ENCODE peak calls at places on chromosomes 5 and 9, in ten cellular contexts. One of them, this sample, is unnamed.

GRCh38 chr9:35313460-35313859 is 151.7 kb downstream of the UNC13B start:
- DNase-seq in KBM-7: no peak
- DNase-seq in stimulated activated CD8-positive, alpha-beta memory T cell treated with anti-CD3 and anti-CD28 coated beads, Interleukin-15, amount 100 ng/mL, for 24 hours: no peak
- DNase-seq in HT1080: no peak
- DNase-seq in NCI-H524: no peak
- DNase-seq in HEK293T: no peak
- DNase-seq in IMR-90: no peak
- DNase-seq in lung: no peak
- DNase-seq in KG1: no peak
- DNase-seq in breast epithelium: no peak
- DNase-seq in this sample: no peak

GRCh38 chr9:76576344-76576743 is 117.4 kb downstream of the GCNT1 start:
- DNase-seq in HEK293T: no peak
- DNase-seq in stimulated activated CD8-positive, alpha-beta memory T cell treated with anti-CD3 and anti-CD28 coated beads, Interleukin-15, amount 100 ng/mL, for 24 hours: peak
- DNase-seq in IMR-90: peak
- DNase-seq in breast epithelium: no peak
- DNase-seq in KBM-7: peak
- DNase-seq in HT1080: peak
- DNase-seq in lung: no peak
- DNase-seq in NCI-H524: no peak
- DNase-seq in KG1: peak
- DNase-seq in this sample: no peak

GRCh38 chr9:86923061-86923460 is 24.2 kb downstream of the GAS1 start:
- DNase-seq in breast epithelium: no peak
- DNase-seq in NCI-H524: no peak
- DNase-seq in KG1: no peak
- DNase-seq in HT1080: no peak
- DNase-seq in IMR-90: no peak
- DNase-seq in lung: no peak
- DNase-seq in KBM-7: no peak
- DNase-seq in HEK293T: no peak
- DNase-seq in stimulated activated CD8-positive, alpha-beta memory T cell treated with anti-CD3 and anti-CD28 coated beads, Interleukin-15, amount 100 ng/mL, for 24 hours: no peak
- DNase-seq in this sample: no peak

GRCh38 chr9:104586496-104587180 is 12.6 kb downstream of the OR13C5 start:
- DNase-seq in KBM-7: no peak
- DNase-seq in lung: no peak
- DNase-seq in IMR-90: no peak
- DNase-seq in breast epithelium: no peak
- DNase-seq in HT1080: no peak
- DNase-seq in NCI-H524: no peak
- DNase-seq in KG1: no peak
- DNase-seq in stimulated activated CD8-positive, alpha-beta memory T cell treated with anti-CD3 and anti-CD28 coated beads, Interleukin-15, amount 100 ng/mL, for 24 hours: no peak
- DNase-seq in HEK293T: no peak
- DNase-seq in this sample: no peak

GRCh38 chr9:76654051-76654461 is 110.2 kb upstream of the PCA3 start:
- DNase-seq in NCI-H524: no peak
- DNase-seq in KBM-7: no peak
- DNase-seq in HEK293T: no peak
- DNase-seq in stimulated activated CD8-positive, alpha-beta memory T cell treated with anti-CD3 and anti-CD28 coated beads, Interleukin-15, amount 100 ng/mL, for 24 hours: no peak
- DNase-seq in HT1080: no peak
- DNase-seq in breast epithelium: no peak
- DNase-seq in KG1: no peak
- DNase-seq in IMR-90: no peak
- DNase-seq in lung: no peak
- DNase-seq in this sample: no peak

GRCh38 chr9:79057576-79057975 is 514.2 kb upstream of the TLE4 start:
- DNase-seq in KG1: no peak
- DNase-seq in NCI-H524: no peak
- DNase-seq in HEK293T: no peak
- DNase-seq in KBM-7: no peak
- DNase-seq in HT1080: no peak
- DNase-seq in breast epithelium: no peak
- DNase-seq in stimulated activated CD8-positive, alpha-beta memory T cell treated with anti-CD3 and anti-CD28 coated beads, Interleukin-15, amount 100 ng/mL, for 24 hours: no peak
- DNase-seq in IMR-90: peak
- DNase-seq in lung: no peak
- DNase-seq in this sample: no peak

GRCh38 chr5:181235689-181236366 is 7.9 kb downstream of the RACK1 start:
- DNase-seq in NCI-H524: no peak
- DNase-seq in HEK293T: no peak
- DNase-seq in KG1: no peak
- DNase-seq in breast epithelium: no peak
- DNase-seq in HT1080: no peak
- DNase-seq in stimulated activated CD8-positive, alpha-beta memory T cell treated with anti-CD3 and anti-CD28 coated beads, Interleukin-15, amount 100 ng/mL, for 24 hours: no peak
- DNase-seq in IMR-90: no peak
- DNase-seq in KBM-7: no peak
- DNase-seq in lung: no peak
- DNase-seq in this sample: no peak

GRCh38 chr9:133666845-133667244 is 30.7 kb downstream of the DBH start:
- DNase-seq in IMR-90: no peak
- DNase-seq in stimulated activated CD8-positive, alpha-beta memory T cell treated with anti-CD3 and anti-CD28 coated beads, Interleukin-15, amount 100 ng/mL, for 24 hours: no peak
- DNase-seq in NCI-H524: no peak
- DNase-seq in breast epithelium: no peak
- DNase-seq in KG1: no peak
- DNase-seq in HT1080: no peak
- DNase-seq in HEK293T: no peak
- DNase-seq in KBM-7: no peak
- DNase-seq in lung: no peak
- DNase-seq in this sample: no peak

GRCh38 chr5:5965132-5965531 is 413.2 kb downstream of the MED10 start:
- DNase-seq in lung: no peak
- DNase-seq in stimulated activated CD8-positive, alpha-beta memory T cell treated with anti-CD3 and anti-CD28 coated beads, Interleukin-15, amount 100 ng/mL, for 24 hours: no peak
- DNase-seq in IMR-90: no peak
- DNase-seq in NCI-H524: no peak
- DNase-seq in KG1: no peak
- DNase-seq in breast epithelium: no peak
- DNase-seq in HEK293T: no peak
- DNase-seq in HT1080: no peak
- DNase-seq in KBM-7: no peak
- DNase-seq in this sample: no peak

GRCh38 chr5:102663771-102664530 is 91.2 kb upstream of the PAM start:
- DNase-seq in KG1: no peak
- DNase-seq in lung: no peak
- DNase-seq in KBM-7: no peak
- DNase-seq in breast epithelium: no peak
- DNase-seq in IMR-90: no peak
- DNase-seq in NCI-H524: no peak
- DNase-seq in HEK293T: no peak
- DNase-seq in HT1080: no peak
- DNase-seq in stimulated activated CD8-positive, alpha-beta memory T cell treated with anti-CD3 and anti-CD28 coated beads, Interleukin-15, amount 100 ng/mL, for 24 hours: no peak
- DNase-seq in this sample: no peak

GRCh38 chr9:127970401-127971313 is 10.1 kb downstream of the EEIG1 start:
- DNase-seq in IMR-90: no peak
- DNase-seq in stimulated activated CD8-positive, alpha-beta memory T cell treated with anti-CD3 and anti-CD28 coated beads, Interleukin-15, amount 100 ng/mL, for 24 hours: no peak
- DNase-seq in NCI-H524: peak
- DNase-seq in HEK293T: no peak
- DNase-seq in lung: no peak
- DNase-seq in KBM-7: no peak
- DNase-seq in HT1080: no peak
- DNase-seq in KG1: no peak
- DNase-seq in breast epithelium: no peak
- DNase-seq in this sample: no peak

GRCh38 chr5:169701910-169702451 is 64.9 kb downstream of the DOCK2 start:
- DNase-seq in breast epithelium: no peak
- DNase-seq in HT1080: peak
- DNase-seq in stimulated activated CD8-positive, alpha-beta memory T cell treated with anti-CD3 and anti-CD28 coated beads, Interleukin-15, amount 100 ng/mL, for 24 hours: no peak
- DNase-seq in lung: no peak
- DNase-seq in KG1: no peak
- DNase-seq in HEK293T: peak
- DNase-seq in KBM-7: peak
- DNase-seq in IMR-90: peak
- DNase-seq in NCI-H524: peak
- DNase-seq in this sample: no peak

GRCh38 chr9:77514886-77515711 is 133.0 kb downstream of the GNA14 start:
- DNase-seq in HT1080: peak
- DNase-seq in lung: no peak
- DNase-seq in NCI-H524: no peak
- DNase-seq in HEK293T: no peak
- DNase-seq in stimulated activated CD8-positive, alpha-beta memory T cell treated with anti-CD3 and anti-CD28 coated beads, Interleukin-15, amount 100 ng/mL, for 24 hours: no peak
- DNase-seq in KG1: peak
- DNase-seq in IMR-90: no peak
- DNase-seq in KBM-7: peak
- DNase-seq in breast epithelium: no peak
- DNase-seq in this sample: no peak

GRCh38 chr9:95003694-95004451 is 277.4 kb downstream of the AOPEP start:
- DNase-seq in breast epithelium: no peak
- DNase-seq in HT1080: peak
- DNase-seq in KBM-7: peak
- DNase-seq in lung: peak
- DNase-seq in stimulated activated CD8-positive, alpha-beta memory T cell treated with anti-CD3 and anti-CD28 coated beads, Interleukin-15, amount 100 ng/mL, for 24 hours: no peak
- DNase-seq in IMR-90: peak
- DNase-seq in HEK293T: no peak
- DNase-seq in NCI-H524: no peak
- DNase-seq in KG1: no peak
- DNase-seq in this sample: no peak

GRCh38 chr5:106523842-106524241 is 1146.9 kb downstream of the EFNA5 start:
- DNase-seq in breast epithelium: no peak
- DNase-seq in NCI-H524: no peak
- DNase-seq in IMR-90: peak
- DNase-seq in lung: no peak
- DNase-seq in KG1: no peak
- DNase-seq in stimulated activated CD8-positive, alpha-beta memory T cell treated with anti-CD3 and anti-CD28 coated beads, Interleukin-15, amount 100 ng/mL, for 24 hours: no peak
- DNase-seq in HEK293T: no peak
- DNase-seq in HT1080: no peak
- DNase-seq in KBM-7: no peak
- DNase-seq in this sample: no peak

GRCh38 chr5:123827811-123828210 is 315.8 kb downstream of the CSNK1G3 start:
- DNase-seq in KG1: no peak
- DNase-seq in KBM-7: no peak
- DNase-seq in HEK293T: no peak
- DNase-seq in NCI-H524: no peak
- DNase-seq in breast epithelium: no peak
- DNase-seq in IMR-90: no peak
- DNase-seq in lung: no peak
- DNase-seq in HT1080: no peak
- DNase-seq in stimulated activated CD8-positive, alpha-beta memory T cell treated with anti-CD3 and anti-CD28 coated beads, Interleukin-15, amount 100 ng/mL, for 24 hours: no peak
- DNase-seq in this sample: no peak

GRCh38 chr5:137822158-137822764 is 45.4 kb upstream of the MYOT start:
- DNase-seq in KG1: no peak
- DNase-seq in NCI-H524: peak
- DNase-seq in HT1080: peak
- DNase-seq in stimulated activated CD8-positive, alpha-beta memory T cell treated with anti-CD3 and anti-CD28 coated beads, Interleukin-15, amount 100 ng/mL, for 24 hours: no peak
- DNase-seq in breast epithelium: no peak
- DNase-seq in IMR-90: peak
- DNase-seq in HEK293T: peak
- DNase-seq in KBM-7: peak
- DNase-seq in lung: no peak
- DNase-seq in this sample: peak

GRCh38 chr5:175854231-175855040 is 16.9 kb upstream of the CPLX2 start:
- DNase-seq in KBM-7: no peak
- DNase-seq in NCI-H524: no peak
- DNase-seq in HT1080: no peak
- DNase-seq in HEK293T: no peak
- DNase-seq in lung: no peak
- DNase-seq in breast epithelium: no peak
- DNase-seq in IMR-90: no peak
- DNase-seq in stimulated activated CD8-positive, alpha-beta memory T cell treated with anti-CD3 and anti-CD28 coated beads, Interleukin-15, amount 100 ng/mL, for 24 hours: no peak
- DNase-seq in KG1: no peak
- DNase-seq in this sample: no peak

GRCh38 chr5:178264044-178264443 is 31.4 kb upstream of the PHYKPL start:
- DNase-seq in NCI-H524: no peak
- DNase-seq in lung: no peak
- DNase-seq in KBM-7: no peak
- DNase-seq in HT1080: no peak
- DNase-seq in breast epithelium: no peak
- DNase-seq in KG1: no peak
- DNase-seq in HEK293T: no peak
- DNase-seq in IMR-90: no peak
- DNase-seq in stimulated activated CD8-positive, alpha-beta memory T cell treated with anti-CD3 and anti-CD28 coated beads, Interleukin-15, amount 100 ng/mL, for 24 hours: no peak
- DNase-seq in this sample: no peak

This sample was measured in posterior cingulate gyrus.